ENCODE peak calls at places on chromosome 5, in seven cellular contexts. S is heart left ventricle; Z is cardiac muscle cell; X is HCT116; E is CD4-positive, alpha-beta T cell; Y is GM23248; A is RWPE1. K is an unnamed sample.

GRCh38 chr5:98464737-98465330 is 308.6 kb upstream of the RGMB start:
- DNase-seq in S (no peak), Z (no peak), X (no peak), E (no peak), Y (no peak), A (no peak), K (no peak)

GRCh38 chr5:173736923-173737412 is 120.5 kb upstream of the BOD1 start:
- DNase-seq in S (no peak), Z (no peak), X (no peak), E (no peak), Y (no peak), A (no peak), K (no peak)

GRCh38 chr5:132056610-132057497 is 3.6 kb upstream of the IL3 start:
- DNase-seq in S (no peak), Z (no peak), X (no peak), E (no peak), Y (no peak), A (no peak), K (no peak)

GRCh38 chr5:74391410-74391809 is 249.1 kb downstream of the ENC1 start:
- DNase-seq in S (no peak), Z (no peak), X (no peak), E (no peak), Y (no peak), A (no peak), K (no peak)

GRCh38 chr5:15446552-15446951 is 53.4 kb upstream of the FBXL7 start:
- DNase-seq in S (no peak), Z (peak), X (no peak), E (no peak), Y (peak), A (no peak), K (no peak)

GRCh38 chr5:113274836-113275414 is 159.9 kb downstream of the TSSK1B start:
- DNase-seq in S (peak), Z (no peak), X (no peak), E (no peak), Y (no peak), A (no peak), K (peak)

GRCh38 chr5:140165101-140165920 is 9.7 kb upstream of the CYSTM1 start:
- DNase-seq in S (no peak), Z (no peak), X (no peak), E (no peak), Y (no peak), A (no peak), K (no peak)

GRCh38 chr5:620152-620551 is 8.0 kb downstream of the CEP72 start:
- DNase-seq in S (no peak), Z (no peak), X (no peak), E (no peak), Y (no peak), A (no peak), K (no peak)

GRCh38 chr5:1216211-1216917 is 8.8 kb upstream of the SLC6A18 start:
- DNase-seq in S (no peak), Z (no peak), X (no peak), E (no peak), Y (no peak), A (no peak), K (no peak)

GRCh38 chr5:78699565-78700143 is 51.1 kb upstream of the LHFPL2 start:
- DNase-seq in S (no peak), Z (peak), X (peak), E (no peak), Y (peak), A (peak), K (no peak)

GRCh38 chr5:173592050-173592669 is 24.3 kb downstream of the BOD1 start:
- DNase-seq in S (no peak), Z (peak), X (peak), E (no peak), Y (no peak), A (no peak), K (no peak)

GRCh38 chr5:160188151-160188967 is 40.9 kb upstream of the FABP6 start:
- DNase-seq in S (peak), Z (peak), X (no peak), E (no peak), Y (peak), A (peak), K (no peak)

GRCh38 chr5:76999451-76999850 is 30.8 kb upstream of the AGGF1 start:
- DNase-seq in S (no peak), Z (peak), X (no peak), E (no peak), Y (peak), A (peak), K (no peak)

GRCh38 chr5:10248378-10249260 is 1.1 kb downstream of the ATPSCKMT start:
- DNase-seq in S (no peak), Z (no peak), X (no peak), E (no peak), Y (no peak), A (no peak), K (no peak)

DNA sequence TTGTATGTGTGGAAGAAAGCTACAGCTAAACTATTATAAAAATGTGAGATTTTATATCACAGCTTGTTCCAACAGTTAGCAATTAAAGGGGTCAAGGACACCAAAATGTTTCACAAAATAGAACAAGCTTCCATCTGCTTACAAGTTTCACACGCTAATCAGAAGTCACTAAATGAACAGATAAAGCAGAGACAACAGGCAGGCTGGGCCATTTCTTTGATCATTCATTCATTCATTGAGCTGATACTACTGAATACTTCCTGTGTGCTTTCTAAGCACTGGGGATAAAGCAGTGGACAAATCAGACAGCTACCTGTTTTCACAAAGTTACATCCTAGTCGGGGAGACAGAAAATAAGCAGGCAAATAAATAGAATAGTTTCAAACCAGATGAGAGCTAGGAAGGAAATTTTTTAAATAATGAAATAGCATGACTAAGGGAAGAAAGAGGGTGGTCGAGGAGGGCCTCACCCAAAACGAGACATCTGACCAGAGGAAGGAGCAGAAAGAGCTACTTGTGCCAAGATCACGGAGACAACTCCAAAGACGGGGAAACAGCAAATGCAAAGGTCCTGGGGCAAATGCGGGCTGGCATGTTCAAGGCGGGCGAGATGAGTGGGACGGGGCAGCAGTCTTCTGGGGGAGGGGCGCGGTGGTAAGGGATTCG is 1.2 kb downstream of the MAPK9 start:
- DNase-seq in S (no peak), Z (no peak), X (no peak), E (no peak), Y (no peak), A (no peak), K (no peak)
- H3K27ac ChIP-seq in S (no peak), Z (peak), X (no peak), E (no peak), Y (no peak), A (peak), K (no peak)

GRCh38 chr5:87418506-87418905 is 5.8 kb upstream of the CCNH start:
- DNase-seq in S (no peak), Z (no peak), X (no peak), E (no peak), Y (no peak), A (no peak), K (no peak)

GRCh38 chr5:87421307-87421706 is 8.6 kb upstream of the CCNH start:
- DNase-seq in S (no peak), Z (no peak), X (no peak), E (no peak), Y (no peak), A (peak), K (no peak)

DNA sequence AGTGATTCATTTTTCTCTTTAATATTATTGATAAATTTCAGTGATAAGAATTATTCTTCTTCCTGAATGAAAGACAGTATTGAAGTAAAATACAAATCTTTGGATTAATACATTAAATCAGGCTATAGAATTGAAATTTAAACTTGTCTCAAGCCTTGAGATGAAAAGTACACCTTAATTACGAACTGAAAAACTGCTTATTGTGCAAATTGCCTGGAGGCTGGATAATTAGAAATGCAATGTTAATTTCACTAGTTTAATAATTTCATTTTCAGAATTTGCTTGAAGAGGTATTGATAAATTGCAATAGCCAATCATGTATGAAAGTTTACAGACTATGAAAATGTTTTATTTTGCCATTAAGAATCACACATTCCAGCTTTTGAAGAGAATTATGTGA is 11.0 kb upstream of the CCNH start:
- DNase-seq in S (no peak), Z (no peak), X (no peak), E (no peak), Y (no peak), A (no peak), K (no peak)
- H3K27ac ChIP-seq in S (no peak), Z (no peak), X (no peak), E (no peak), Y (no peak), A (no peak), K (no peak)

GRCh38 chr5:66459728-66460127 is 136.5 kb upstream of the MAST4 start:
- DNase-seq in S (no peak), Z (no peak), X (no peak), E (no peak), Y (no peak), A (no peak), K (no peak)

GRCh38 chr5:66450988-66451387 is 145.2 kb upstream of the MAST4 start:
- DNase-seq in S (no peak), Z (no peak), X (no peak), E (no peak), Y (no peak), A (no peak), K (no peak)

GRCh38 chr5:66452109-66452508 is 144.1 kb upstream of the MAST4 start:
- DNase-seq in S (no peak), Z (no peak), X (no peak), E (no peak), Y (no peak), A (no peak), K (no peak)

DNA sequence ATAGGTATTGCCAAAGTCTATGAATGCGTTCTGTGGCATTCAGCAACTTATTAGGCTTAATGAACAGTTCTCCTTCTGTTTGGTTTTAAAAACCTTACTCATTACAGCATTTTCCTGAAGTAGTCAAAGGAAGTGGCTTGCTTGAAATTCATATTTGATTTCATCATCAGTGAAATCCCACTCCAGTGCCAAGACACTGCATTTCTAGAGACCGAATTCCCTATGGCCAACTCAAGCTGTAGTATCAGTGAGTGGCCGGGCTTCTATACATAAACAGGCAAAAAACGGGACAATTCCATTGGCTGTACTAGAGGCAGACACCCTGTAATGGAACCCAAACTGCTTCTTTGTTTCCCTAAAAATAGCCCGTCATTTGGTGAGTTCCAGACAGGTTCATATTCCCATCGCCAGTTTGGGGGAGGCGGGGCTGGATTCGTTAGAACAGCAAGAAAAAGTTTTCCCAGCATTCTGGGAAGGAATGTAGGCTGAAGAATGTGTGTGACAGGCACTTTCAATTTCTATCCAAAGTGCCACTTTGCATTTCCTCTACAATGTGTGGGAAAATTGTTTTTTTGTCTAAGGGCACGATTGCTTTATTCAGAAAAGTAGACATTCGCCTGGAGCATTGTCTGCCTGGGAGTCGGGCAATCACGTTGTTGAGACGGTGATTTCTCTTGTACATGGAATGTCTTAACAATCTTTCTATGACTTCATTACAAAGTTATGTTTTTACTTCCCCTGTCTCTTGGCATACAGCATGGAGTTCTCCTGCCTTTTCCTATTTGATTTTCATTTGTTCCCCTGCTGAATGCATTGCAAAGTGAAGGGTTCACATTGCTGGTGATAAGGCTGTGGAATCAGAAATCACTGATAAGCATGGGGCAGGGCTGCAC is 141.8 kb upstream of the MAST4 start:
- DNase-seq in S (no peak), Z (peak), X (no peak), E (no peak), Y (peak), A (no peak), K (no peak)
- H3K27ac ChIP-seq in S (no peak), Z (no peak), X (no peak), E (no peak), Y (peak), A (no peak), K (no peak)

GRCh38 chr5:150497989-150498317 is 10.0 kb upstream of the NDST1 start:
- DNase-seq in S (no peak), Z (no peak), X (no peak), E (no peak), Y (no peak), A (no peak), K (no peak)

GRCh38 chr5:150499437-150499956 is 8.4 kb upstream of the NDST1 start:
- DNase-seq in S (no peak), Z (no peak), X (no peak), E (no peak), Y (no peak), A (no peak), K (no peak)

GRCh38 chr5:150497274-150497988 is 10.5 kb upstream of the NDST1 start:
- DNase-seq in S (peak), Z (peak), X (peak), E (no peak), Y (peak), A (peak), K (peak)

GRCh38 chr5:150498971-150499370 is 9.0 kb upstream of the NDST1 start:
- DNase-seq in S (no peak), Z (no peak), X (no peak), E (no peak), Y (no peak), A (no peak), K (no peak)

GRCh38 chr5:150498501-150498900 is 9.4 kb upstream of the NDST1 start:
- DNase-seq in S (no peak), Z (no peak), X (no peak), E (no peak), Y (peak), A (no peak), K (peak)
- H3K27ac ChIP-seq in S (peak), Z (peak), X (no peak), E (no peak), Y (peak), A (peak), K (peak)

GRCh38 chr5:171445910-171446516 is 26.6 kb downstream of the FGF18 start:
- DNase-seq in S (peak), Z (peak), X (no peak), E (no peak), Y (peak), A (no peak), K (no peak)

GRCh38 chr5:171450423-171451246 is 31.2 kb downstream of the FGF18 start:
- DNase-seq in S (peak), Z (peak), X (no peak), E (no peak), Y (peak), A (peak), K (peak)

GRCh38 chr5:171453056-171453725 is 33.7 kb downstream of the FGF18 start:
- DNase-seq in S (no peak), Z (no peak), X (no peak), E (no peak), Y (no peak), A (no peak), K (no peak)

GRCh38 chr5:171451421-171451820 is 32.0 kb downstream of the FGF18 start:
- DNase-seq in S (no peak), Z (no peak), X (no peak), E (no peak), Y (no peak), A (no peak), K (no peak)

DNA sequence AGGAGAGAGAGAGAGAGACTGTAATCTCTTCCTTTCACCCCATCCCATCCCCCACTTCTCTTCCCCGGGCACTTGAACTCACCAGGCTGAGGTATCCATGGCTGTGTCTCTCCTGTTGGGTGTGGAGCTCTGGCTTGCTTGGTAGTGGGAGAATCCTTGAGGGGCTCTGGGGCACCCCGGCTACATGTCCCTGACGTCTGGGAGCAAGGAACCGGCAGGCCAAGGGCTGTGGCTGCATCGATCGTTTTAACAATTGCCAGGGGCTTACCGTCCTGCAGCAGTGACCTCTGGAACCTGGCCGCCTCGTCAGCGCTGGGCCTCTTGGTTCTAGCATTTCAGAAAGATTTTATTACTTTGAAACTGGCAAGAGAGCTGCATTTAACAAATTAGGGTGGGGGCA is 30.0 kb downstream of the FGF18 start:
- DNase-seq in S (no peak), Z (no peak), X (no peak), E (no peak), Y (no peak), A (no peak), K (no peak)
- H3K27ac ChIP-seq in S (no peak), Z (no peak), X (no peak), E (no peak), Y (no peak), A (no peak), K (no peak)

GRCh38 chr5:143204474-143205246 is 198.8 kb downstream of the NR3C1 start:
- DNase-seq in S (no peak), Z (peak), X (no peak), E (no peak), Y (peak), A (no peak), K (no peak)
- H3K27ac ChIP-seq in S (no peak), Z (no peak), X (no peak), E (no peak), Y (peak), A (peak), K (no peak)